ENCODE peak calls at places on chromosomes 6 and 20, in ten cellular contexts. F is type B pancreatic cell; W is CD4-positive, alpha-beta T cell; E is astrocyte of the spinal cord; V is AG10803; Z is uterus; Y is glutamatergic neuron; B is cardiac muscle cell; S is thyroid gland; M is HFFc6. A is an unnamed sample.

GRCh38 chr6:136788069-136788902 is 4.0 kb downstream of the MAP3K5 start:
- DNase-seq in F (no peak), W (no peak), E (peak), V (peak), Z (no peak), Y (no peak), B (peak), S (no peak), M (peak), A (no peak)

GRCh38 chr6:148431413-148431812 is 88.8 kb downstream of the SASH1 start:
- DNase-seq in F (no peak), W (no peak), E (no peak), V (no peak), Z (no peak), Y (no peak), B (no peak), S (peak), M (no peak), A (no peak)

GRCh38 chr6:41404221-41404866 is 68.9 kb downstream of the NCR2 start:
- DNase-seq in F (no peak), W (no peak), E (no peak), V (no peak), Z (no peak), Y (no peak), B (no peak), S (no peak), M (peak), A (no peak)

GRCh38 chr6:85443720-85444119 is 6.2 kb upstream of the NT5E start:
- DNase-seq in F (no peak), W (no peak), E (no peak), V (no peak), Z (no peak), Y (no peak), B (no peak), S (no peak), M (no peak), A (no peak)

GRCh38 chr6:116511424-116512131 is at the start of gene CALHM5:
- DNase-seq in F (no peak), W (no peak), E (peak), V (peak), Z (peak), Y (no peak), B (peak), S (peak), M (peak), A (peak)

GRCh38 chr20:54649511-54649962 is 174.1 kb downstream of the DOK5 start:
- DNase-seq in F (peak), W (peak), E (peak), V (peak), Z (peak), Y (peak), B (peak), S (peak), M (peak), A (peak)

GRCh38 chr6:55433446-55434130 is 106.3 kb downstream of the GFRAL start:
- DNase-seq in F (no peak), W (no peak), E (peak), V (peak), Z (no peak), Y (no peak), B (peak), S (no peak), M (no peak), A (peak)

GRCh38 chr6:20455175-20456075 is 53.7 kb downstream of the E2F3 start:
- DNase-seq in F (no peak), W (no peak), E (peak), V (peak), Z (no peak), Y (no peak), B (peak), S (peak), M (peak), A (no peak)

GRCh38 chr6:154331750-154332149 is 24.9 kb downstream of the IPCEF1 start:
- DNase-seq in F (no peak), W (no peak), E (no peak), V (no peak), Z (no peak), Y (no peak), B (no peak), S (no peak), M (no peak), A (no peak)

GRCh38 chr6:40754481-40755045 is 167.4 kb upstream of the LRFN2 start:
- DNase-seq in F (no peak), W (no peak), E (no peak), V (no peak), Z (no peak), Y (peak), B (no peak), S (no peak), M (no peak), A (no peak)

GRCh38 chr6:164086326-164086887 is 671.9 kb downstream of the QKI start:
- DNase-seq in F (no peak), W (no peak), E (no peak), V (no peak), Z (no peak), Y (no peak), B (no peak), S (no peak), M (no peak), A (no peak)

GRCh38 chr6:109793793-109794192 is 102.7 kb downstream of the FIG4 start:
- DNase-seq in F (no peak), W (no peak), E (peak), V (peak), Z (peak), Y (no peak), B (peak), S (peak), M (peak), A (peak)

GRCh38 chr6:43171284-43172126 is 436 bp downstream of the SRF start:
- DNase-seq in F (no peak), W (peak), E (no peak), V (no peak), Z (no peak), Y (peak), B (no peak), S (peak), M (no peak), A (no peak)

GRCh38 chr6:74609857-74610256 is 596.0 kb downstream of the COL12A1 start:
- DNase-seq in F (no peak), W (no peak), E (no peak), V (peak), Z (no peak), Y (no peak), B (peak), S (no peak), M (no peak), A (no peak)

GRCh38 chr6:21922086-21922485 is 328.5 kb downstream of the SOX4 start:
- DNase-seq in F (no peak), W (no peak), E (no peak), V (peak), Z (no peak), Y (no peak), B (no peak), S (no peak), M (peak), A (no peak)

GRCh38 chr20:24160563-24161355 is 172.2 kb upstream of the GGTLC1 start:
- DNase-seq in F (no peak), W (no peak), E (peak), V (peak), Z (peak), Y (peak), B (peak), S (peak), M (peak), A (peak)

GRCh38 chr6:161792887-161793286 is 519.0 kb upstream of the AGPAT4 start:
- DNase-seq in F (no peak), W (no peak), E (no peak), V (no peak), Z (no peak), Y (no peak), B (no peak), S (no peak), M (no peak), A (no peak)

GRCh38 chr6:130843575-130844320 is 16.5 kb downstream of the SMLR1 start:
- DNase-seq in F (no peak), W (no peak), E (peak), V (peak), Z (no peak), Y (no peak), B (peak), S (no peak), M (peak), A (peak)

GRCh38 chr6:113486172-113486571 is 371.0 kb upstream of the MARCKS start:
- DNase-seq in F (no peak), W (no peak), E (no peak), V (no peak), Z (no peak), Y (no peak), B (no peak), S (no peak), M (no peak), A (no peak)

GRCh38 chr6:113490356-113490755 is 366.8 kb upstream of the MARCKS start:
- DNase-seq in F (no peak), W (no peak), E (no peak), V (no peak), Z (no peak), Y (no peak), B (no peak), S (no peak), M (no peak), A (no peak)

GRCh38 chr6:113489946-113490345 is 367.2 kb upstream of the MARCKS start:
- DNase-seq in F (no peak), W (no peak), E (no peak), V (peak), Z (no peak), Y (no peak), B (no peak), S (no peak), M (no peak), A (no peak)

GRCh38 chr6:113488812-113489685 is 368.1 kb upstream of the MARCKS start:
- DNase-seq in F (no peak), W (no peak), E (no peak), V (peak), Z (no peak), Y (no peak), B (no peak), S (no peak), M (no peak), A (no peak)

GRCh38 chr6:113488061-113488460 is 369.1 kb upstream of the MARCKS start:
- DNase-seq in F (no peak), W (no peak), E (no peak), V (no peak), Z (no peak), Y (no peak), B (peak), S (no peak), M (peak), A (no peak)
- TF ChIP-seq CTCF in F (no peak), W (no peak), E (no peak), V (no peak), Z (no peak), Y (no peak), B (no peak), S (no peak), M (peak), A (no peak)

GRCh38 chr20:50330504-50331313 is 140.1 kb downstream of the CEBPB start:
- DNase-seq in F (no peak), W (no peak), E (peak), V (no peak), Z (no peak), Y (no peak), B (peak), S (peak), M (no peak), A (no peak)
- TF ChIP-seq CTCF in F (no peak), W (no peak), E (no peak), V (no peak), Z (no peak), Y (no peak), B (no peak), S (no peak), M (no peak), A (no peak)

GRCh38 chr20:7375905-7376304 is 564.4 kb downstream of the HAO1 start:
- DNase-seq in F (no peak), W (no peak), E (peak), V (no peak), Z (no peak), Y (no peak), B (peak), S (no peak), M (peak), A (no peak)
- TF ChIP-seq CTCF in F (peak), W (no peak), E (peak), V (peak), Z (no peak), Y (peak), B (peak), S (no peak), M (peak), A (peak)

DNA sequence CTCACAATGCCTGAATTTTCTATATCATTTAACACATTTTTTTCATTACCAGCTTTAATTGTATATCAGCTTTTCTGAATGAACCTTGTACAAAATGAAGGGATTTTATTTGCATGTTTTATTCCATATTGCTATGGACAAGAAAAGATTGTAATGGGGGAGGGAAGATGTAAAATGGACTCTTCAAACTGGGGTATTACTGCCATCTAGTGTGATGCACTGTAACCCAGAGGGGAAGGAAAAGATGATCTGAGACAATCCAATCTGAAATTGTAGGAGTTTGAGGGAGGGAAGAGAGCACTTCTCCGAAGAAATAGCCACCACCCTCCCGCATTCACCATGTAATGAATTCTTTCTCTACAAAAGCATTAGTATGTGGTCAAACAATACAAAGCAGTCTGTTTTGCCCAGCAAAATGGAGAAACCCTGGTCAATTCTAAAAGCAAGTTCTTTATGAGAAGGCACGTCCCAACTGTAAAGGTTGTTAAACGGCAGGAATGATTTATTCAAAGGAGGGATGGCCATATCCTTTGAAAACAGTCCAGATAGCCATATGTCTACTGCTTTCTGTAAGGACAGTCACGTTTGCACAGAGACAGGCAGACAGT is 679.5 kb upstream of the NRSN1 start:
- DNase-seq in F (no peak), W (no peak), E (peak), V (peak), Z (no peak), Y (no peak), B (peak), S (no peak), M (no peak), A (peak)
- TF ChIP-seq CTCF in F (peak), W (no peak), E (peak), V (peak), Z (peak), Y (peak), B (peak), S (no peak), M (peak), A (peak)

DNA sequence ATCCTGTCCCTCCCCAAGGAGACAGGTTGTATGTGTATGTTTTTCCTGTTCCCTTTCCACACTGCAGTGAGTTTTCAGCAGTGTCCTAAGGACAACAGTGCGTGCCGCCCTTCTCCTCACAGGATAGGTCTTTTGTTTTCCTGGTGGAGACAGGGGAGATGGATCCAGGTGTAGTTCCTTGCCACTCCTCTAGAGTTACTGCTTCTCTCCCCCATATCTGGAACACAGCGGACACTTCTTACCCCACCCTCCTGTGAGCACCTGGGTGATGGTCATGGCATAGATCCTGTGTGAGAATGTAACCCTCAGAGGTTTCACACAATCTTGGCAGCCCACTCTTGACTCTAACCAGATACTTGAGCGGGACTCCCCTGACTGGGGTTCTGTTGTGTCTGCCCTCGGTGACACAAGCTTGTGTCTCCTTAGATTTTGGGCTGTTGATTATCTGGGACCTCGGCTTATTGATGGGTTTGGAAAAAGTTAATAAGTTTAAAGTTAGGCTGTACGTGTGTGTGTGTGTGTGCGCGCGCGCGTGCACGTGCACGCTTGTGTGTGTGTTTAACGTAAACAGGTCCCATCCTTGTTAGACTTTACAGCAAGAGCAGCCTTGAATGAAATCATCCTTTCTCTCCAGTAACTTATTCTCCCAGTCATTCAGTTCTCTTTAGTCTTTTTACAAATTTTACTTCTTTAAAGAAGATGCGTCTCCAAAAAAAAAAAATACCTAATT is 131.3 kb upstream of the EDN1 start:
- DNase-seq in F (no peak), W (no peak), E (no peak), V (no peak), Z (no peak), Y (no peak), B (no peak), S (no peak), M (no peak), A (no peak)
- TF ChIP-seq CTCF in F (no peak), W (peak), E (peak), V (peak), Z (no peak), Y (peak), B (no peak), S (no peak), M (peak), A (no peak)

GRCh38 chr6:30013296-30013922 is 47.7 kb upstream of the POLR1H start:
- DNase-seq in F (no peak), W (peak), E (no peak), V (peak), Z (no peak), Y (no peak), B (peak), S (peak), M (no peak), A (no peak)
- TF ChIP-seq CTCF in F (peak), W (peak), E (peak), V (peak), Z (peak), Y (peak), B (peak), S (no peak), M (peak), A (peak)

DNA sequence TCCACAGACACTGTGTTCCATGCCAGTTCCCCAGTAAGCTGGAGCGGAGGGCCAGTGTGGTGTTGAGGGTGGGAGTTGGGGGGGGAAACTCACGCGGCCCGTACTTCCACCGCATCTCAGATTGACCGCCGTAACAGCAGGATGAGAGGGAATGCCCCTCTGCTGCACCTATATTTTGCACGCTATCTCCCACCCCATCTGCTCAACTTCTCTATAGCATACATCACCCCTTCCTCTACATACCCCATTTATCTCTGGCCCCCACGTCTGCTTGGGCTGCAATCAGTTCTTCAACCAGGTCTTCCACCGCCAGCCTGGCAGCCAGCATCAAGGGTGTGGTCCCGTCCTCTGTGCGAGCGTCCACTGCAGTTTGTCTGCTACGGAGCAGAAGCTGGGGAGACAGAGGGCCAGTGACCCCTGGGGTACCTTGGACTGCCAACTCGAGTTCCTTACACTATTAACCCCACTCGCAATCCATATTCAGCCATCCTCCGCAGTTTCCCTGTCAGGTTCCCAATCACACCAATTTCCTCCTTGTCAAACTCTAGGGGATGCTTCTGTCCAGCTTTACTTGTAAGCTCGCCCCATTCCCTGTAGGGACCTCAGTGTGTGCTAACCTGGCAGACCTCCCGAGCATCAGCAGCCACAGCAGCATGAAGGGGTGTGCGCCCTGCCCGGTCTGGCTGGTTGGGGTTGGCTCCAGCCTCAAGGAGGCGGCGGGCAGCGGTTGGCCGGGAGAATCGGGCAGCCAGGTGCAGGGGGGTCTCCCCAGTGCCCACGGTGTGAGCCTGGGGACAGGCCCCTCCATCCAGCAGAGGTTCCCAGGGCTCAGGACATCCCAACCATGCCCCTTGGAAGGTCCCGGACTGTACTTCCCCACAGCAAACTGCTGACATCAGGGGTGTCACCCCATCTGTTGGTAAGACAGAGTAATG is 4.5 kb upstream of the GPSM3 start:
- DNase-seq in F (peak), W (no peak), E (peak), V (no peak), Z (no peak), Y (no peak), B (peak), S (no peak), M (no peak), A (no peak)
- TF ChIP-seq CTCF in F (no peak), W (no peak), E (no peak), V (peak), Z (no peak), Y (no peak), B (no peak), S (no peak), M (peak), A (no peak)

GRCh38 chr6:50608421-50608820 is 104.9 kb upstream of the TFAP2D start:
- DNase-seq in F (no peak), W (no peak), E (no peak), V (no peak), Z (no peak), Y (no peak), B (no peak), S (no peak), M (no peak), A (no peak)

DNA sequence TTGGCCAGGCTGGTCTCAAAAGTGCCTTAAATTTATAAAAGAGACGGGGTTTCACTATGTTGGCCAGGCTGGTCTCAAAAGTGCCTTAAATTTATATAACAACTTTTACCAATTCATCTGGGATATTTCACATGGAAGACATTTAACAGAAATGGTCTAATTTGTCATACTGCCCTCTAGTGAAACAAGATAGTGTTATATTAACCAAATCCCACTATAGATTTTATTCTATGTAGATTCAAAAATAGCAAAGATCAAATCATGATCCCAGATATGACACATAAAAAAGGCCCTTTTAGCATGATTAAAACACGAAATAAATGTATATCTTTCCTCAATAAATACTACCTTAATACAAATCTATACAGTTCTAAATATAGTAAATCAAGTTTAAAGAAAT is 102.8 kb upstream of the TFAP2D start:
- DNase-seq in F (no peak), W (no peak), E (no peak), V (no peak), Z (no peak), Y (no peak), B (no peak), S (no peak), M (no peak), A (no peak)
- TF ChIP-seq CTCF in F (peak), W (no peak), E (no peak), V (peak), Z (no peak), Y (no peak), B (no peak), S (no peak), M (peak), A (no peak)

DNA sequence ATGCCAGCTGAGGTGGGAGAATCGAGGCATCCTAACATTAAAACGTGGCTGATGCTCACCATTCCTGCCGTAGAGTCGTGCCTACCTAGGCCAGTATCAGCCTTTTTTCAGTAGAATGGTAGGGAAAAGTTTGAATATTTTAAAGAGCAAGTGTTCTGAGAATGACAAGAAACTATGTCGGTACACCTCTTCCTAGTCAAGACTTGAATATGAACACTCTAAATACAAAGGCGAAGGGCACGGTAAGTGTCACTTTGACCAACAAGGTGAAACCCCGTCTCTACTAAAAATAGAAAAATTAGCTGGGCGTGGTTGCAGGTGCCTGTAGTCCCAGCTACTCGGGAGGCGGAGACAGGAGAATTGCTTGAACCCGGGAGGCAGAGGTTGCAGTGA is 1.0 kb downstream of the GINM1 start:
- DNase-seq in F (no peak), W (no peak), E (no peak), V (no peak), Z (no peak), Y (no peak), B (no peak), S (no peak), M (no peak), A (no peak)
- TF ChIP-seq CTCF in F (no peak), W (no peak), E (no peak), V (no peak), Z (no peak), Y (no peak), B (no peak), S (no peak), M (no peak), A (no peak)